ENCODE peak calls at places on chromosomes 4 and X, in six cellular contexts. One of them, this sample, is unnamed.

GRCh38 chrX:84064164-84064563 is 123.8 kb downstream of the RPS6KA6 start:
- DNase-seq in IMR-90: peak; percentile 71
- DNase-seq in mesenchymal stem cell: peak; percentile 34
- DNase-seq in H9: no peak
- DNase-seq in H1: no peak
- DNase-seq in trophoblast cell: no peak
- DNase-seq in this sample: no peak

GRCh38 chr4:104751468-104751867 is 256.8 kb upstream of the CXXC4 start:
- DNase-seq in IMR-90: no peak
- DNase-seq in mesenchymal stem cell: no peak
- DNase-seq in H9: no peak
- DNase-seq in H1: no peak
- DNase-seq in trophoblast cell: no peak
- DNase-seq in this sample: no peak

GRCh38 chr4:113978561-113979156 is 788 bp downstream of the ARSJ start:
- DNase-seq in IMR-90: peak; percentile 18
- DNase-seq in mesenchymal stem cell: no peak
- DNase-seq in H9: peak; percentile 56
- DNase-seq in H1: peak; percentile 67
- DNase-seq in trophoblast cell: no peak
- DNase-seq in this sample: no peak

GRCh38 chrX:38138900-38139299 is 81.8 kb downstream of the SRPX start:
- DNase-seq in IMR-90: no peak
- DNase-seq in mesenchymal stem cell: no peak
- DNase-seq in H9: no peak
- DNase-seq in H1: no peak
- DNase-seq in trophoblast cell: no peak
- DNase-seq in this sample: no peak

GRCh38 chr4:25030283-25031076 is at the start of gene LGI2:
- DNase-seq in IMR-90: no peak
- DNase-seq in mesenchymal stem cell: no peak
- DNase-seq in H9: peak; percentile 38
- DNase-seq in H1: peak; percentile 64
- DNase-seq in trophoblast cell: peak; percentile 17
- DNase-seq in this sample: peak; percentile 33

GRCh38 chrX:16100673-16101072 is 22.7 kb upstream of the GRPR start:
- DNase-seq in IMR-90: no peak
- DNase-seq in mesenchymal stem cell: no peak
- DNase-seq in H9: no peak
- DNase-seq in H1: no peak
- DNase-seq in trophoblast cell: no peak
- DNase-seq in this sample: no peak

GRCh38 chr4:125420499-125420898 is 105.7 kb downstream of the FAT4 start:
- DNase-seq in IMR-90: no peak
- DNase-seq in mesenchymal stem cell: peak; percentile 22
- DNase-seq in H9: no peak
- DNase-seq in H1: no peak
- DNase-seq in trophoblast cell: no peak
- DNase-seq in this sample: no peak

GRCh38 chrX:138723301-138723700 is 11.8 kb upstream of the FGF13 start:
- DNase-seq in IMR-90: no peak
- DNase-seq in mesenchymal stem cell: no peak
- DNase-seq in H9: no peak
- DNase-seq in H1: no peak
- DNase-seq in trophoblast cell: no peak
- DNase-seq in this sample: no peak

GRCh38 chrX:111662314-111662713 is 18.7 kb upstream of the ALG13 start:
- DNase-seq in IMR-90: no peak
- DNase-seq in mesenchymal stem cell: no peak
- DNase-seq in H9: no peak
- DNase-seq in H1: no peak
- DNase-seq in trophoblast cell: no peak
- DNase-seq in this sample: no peak

GRCh38 chr4:126242679-126243390 is 928.1 kb downstream of the FAT4 start:
- DNase-seq in IMR-90: no peak
- DNase-seq in mesenchymal stem cell: no peak
- DNase-seq in H9: no peak
- DNase-seq in H1: no peak
- DNase-seq in trophoblast cell: no peak
- DNase-seq in this sample: no peak

GRCh38 chrX:47662144-47662657 is 3.2 kb upstream of the UXT start:
- DNase-seq in IMR-90: peak; percentile 93
- DNase-seq in mesenchymal stem cell: peak; percentile 96
- DNase-seq in H9: no peak
- DNase-seq in H1: no peak
- DNase-seq in trophoblast cell: peak; percentile 75
- DNase-seq in this sample: no peak

GRCh38 chr4:38170380-38170779 is 210.2 kb downstream of the PTTG2 start:
- DNase-seq in IMR-90: no peak
- DNase-seq in mesenchymal stem cell: no peak
- DNase-seq in H9: no peak
- DNase-seq in H1: no peak
- DNase-seq in trophoblast cell: peak; percentile 80
- DNase-seq in this sample: no peak

GRCh38 chrX:47218280-47218919 is at the start of gene CDK16:
- DNase-seq in IMR-90: peak; percentile 84
- DNase-seq in mesenchymal stem cell: peak; percentile 81
- DNase-seq in H9: peak; percentile 87
- DNase-seq in H1: peak; percentile 72
- DNase-seq in trophoblast cell: peak; percentile 61
- DNase-seq in this sample: peak; percentile 69

GRCh38 chr4:187469627-187470026 is 525.9 kb upstream of the ZFP42 start:
- DNase-seq in IMR-90: peak; percentile 28
- DNase-seq in mesenchymal stem cell: no peak
- DNase-seq in H9: no peak
- DNase-seq in H1: no peak
- DNase-seq in trophoblast cell: no peak
- DNase-seq in this sample: no peak

GRCh38 chr4:32560306-32560705 is 1840.1 kb downstream of the PCDH7 start:
- DNase-seq in IMR-90: no peak
- DNase-seq in mesenchymal stem cell: no peak
- DNase-seq in H9: no peak
- DNase-seq in H1: no peak
- DNase-seq in trophoblast cell: no peak
- DNase-seq in this sample: no peak

GRCh38 chrX:136047001-136047642 is 61.9 kb downstream of the SLC9A6 start:
- DNase-seq in IMR-90: peak; percentile 42
- DNase-seq in mesenchymal stem cell: peak; percentile 47
- DNase-seq in H9: no peak
- DNase-seq in H1: no peak
- DNase-seq in trophoblast cell: no peak
- DNase-seq in this sample: no peak

GRCh38 chrX:19683817-19684216 is 168.5 kb upstream of the MAP3K15 start:
- DNase-seq in IMR-90: no peak
- DNase-seq in mesenchymal stem cell: no peak
- DNase-seq in H9: no peak
- DNase-seq in H1: no peak
- DNase-seq in trophoblast cell: no peak
- DNase-seq in this sample: no peak

GRCh38 chrX:39766882-39767281 is 330.9 kb downstream of the BCOR start:
- DNase-seq in IMR-90: no peak
- DNase-seq in mesenchymal stem cell: no peak
- DNase-seq in H9: no peak
- DNase-seq in H1: no peak
- DNase-seq in trophoblast cell: no peak
- DNase-seq in this sample: no peak

GRCh38 chr4:162891788-162892707 is 274.6 kb downstream of the NAF1 start:
- DNase-seq in IMR-90: no peak
- DNase-seq in mesenchymal stem cell: peak; percentile 4
- DNase-seq in H9: no peak
- DNase-seq in H1: no peak
- DNase-seq in trophoblast cell: peak; percentile 2
- DNase-seq in this sample: no peak

GRCh38 chr4:23033796-23034195 is 341.1 kb downstream of the GBA3 start:
- DNase-seq in IMR-90: no peak
- DNase-seq in mesenchymal stem cell: peak; percentile 23
- DNase-seq in H9: no peak
- DNase-seq in H1: no peak
- DNase-seq in trophoblast cell: peak; percentile 79
- DNase-seq in this sample: no peak

GRCh38 chrX:48569958-48570357 is 4.3 kb upstream of the RBM3 start:
- DNase-seq in IMR-90: peak; percentile 53
- DNase-seq in mesenchymal stem cell: no peak
- DNase-seq in H9: no peak
- DNase-seq in H1: no peak
- DNase-seq in trophoblast cell: no peak
- DNase-seq in this sample: no peak

GRCh38 chr4:95500361-95500760 is 48.4 kb downstream of the UNC5C start:
- DNase-seq in IMR-90: no peak
- DNase-seq in mesenchymal stem cell: no peak
- DNase-seq in H9: no peak
- DNase-seq in H1: no peak
- DNase-seq in trophoblast cell: no peak
- DNase-seq in this sample: no peak

GRCh38 chr4:185895351-185895750 is 83.4 kb upstream of the SORBS2 start:
- DNase-seq in IMR-90: no peak
- DNase-seq in mesenchymal stem cell: no peak
- DNase-seq in H9: no peak
- DNase-seq in H1: no peak
- DNase-seq in trophoblast cell: no peak
- DNase-seq in this sample: no peak

DNA sequence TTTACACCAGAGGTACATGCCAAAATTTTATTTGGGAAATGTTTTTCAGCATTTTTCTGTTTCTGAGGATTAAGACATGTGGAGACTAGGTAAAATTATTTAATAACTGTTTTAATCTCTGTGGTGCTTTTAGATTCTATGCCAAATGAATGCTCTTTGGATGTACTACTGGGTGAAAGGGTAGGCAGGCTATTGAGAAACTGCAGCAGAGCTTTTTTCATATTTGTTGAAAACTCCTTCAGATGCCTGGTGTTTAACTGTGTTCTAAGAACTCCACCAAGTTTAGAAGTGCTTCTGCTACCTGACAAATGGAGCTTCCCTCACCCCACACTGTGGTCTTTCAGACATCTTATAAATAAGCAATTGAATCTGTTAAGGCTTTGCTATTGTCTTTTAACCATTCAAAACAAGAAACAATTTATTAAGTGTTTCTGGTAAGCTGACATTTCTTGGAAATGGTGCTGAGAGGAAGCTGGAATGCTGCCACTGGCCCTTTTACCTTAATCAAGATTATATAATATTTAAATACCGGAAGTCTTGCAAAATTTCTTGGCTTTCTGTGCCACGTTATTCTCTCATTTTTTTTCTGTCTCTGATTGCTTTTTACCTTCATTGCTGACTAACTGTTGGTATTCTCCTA is 51.2 kb upstream of the CYSLTR1 start:
- DNase-seq in IMR-90: no peak
- DNase-seq in mesenchymal stem cell: no peak
- DNase-seq in H9: no peak
- DNase-seq in H1: no peak
- DNase-seq in trophoblast cell: no peak
- DNase-seq in this sample: no peak
- H4K91ac ChIP-seq in IMR-90: no peak overlapping the region
- H4K91ac ChIP-seq in mesenchymal stem cell: no peak overlapping the region
- H4K91ac ChIP-seq in H9: no peak overlapping the region
- H4K91ac ChIP-seq in H1: no peak overlapping the region
- H4K91ac ChIP-seq in trophoblast cell: no peak overlapping the region
- H4K91ac ChIP-seq in this sample: no peak overlapping the region

DNA sequence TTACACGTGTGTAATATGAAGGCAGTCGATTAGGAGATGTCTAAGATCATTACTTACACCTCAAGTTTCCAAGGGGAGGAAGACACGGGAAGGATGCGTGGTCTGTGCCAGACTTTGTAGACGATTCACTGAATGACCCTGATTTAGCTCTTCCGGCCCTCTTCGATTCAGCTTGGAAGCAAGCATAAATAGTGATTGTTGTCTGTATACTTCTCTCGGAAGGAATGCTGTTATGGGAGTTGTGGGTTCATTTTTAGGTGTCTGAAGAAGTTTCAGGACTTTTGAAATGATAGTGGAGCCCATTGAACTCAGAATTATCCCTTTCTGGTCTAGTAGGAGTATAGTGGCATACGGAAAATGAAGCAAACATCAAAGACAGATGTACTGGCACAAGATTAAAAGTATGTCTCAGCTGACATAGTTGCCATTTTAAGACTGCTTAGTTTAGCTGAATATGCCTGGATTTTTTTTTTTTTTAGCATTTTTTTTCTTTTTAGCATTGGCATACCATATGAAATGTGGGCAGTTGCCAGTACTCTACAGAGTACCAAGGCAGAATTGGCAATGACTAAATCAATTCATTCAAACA is 1.0 kb upstream of the ANKRD17 start:
- DNase-seq in IMR-90: no peak
- DNase-seq in mesenchymal stem cell: no peak
- DNase-seq in H9: no peak
- DNase-seq in H1: no peak
- DNase-seq in trophoblast cell: no peak
- DNase-seq in this sample: no peak
- H4K8ac ChIP-seq in IMR-90: peak overlapping the region; percentile 91
- H4K8ac ChIP-seq in mesenchymal stem cell: no peak overlapping the region
- H4K8ac ChIP-seq in H9: no peak overlapping the region
- H4K8ac ChIP-seq in H1: no peak overlapping the region
- H4K8ac ChIP-seq in trophoblast cell: peak overlapping the region; percentile 83
- H4K8ac ChIP-seq in this sample: no peak overlapping the region

DNA sequence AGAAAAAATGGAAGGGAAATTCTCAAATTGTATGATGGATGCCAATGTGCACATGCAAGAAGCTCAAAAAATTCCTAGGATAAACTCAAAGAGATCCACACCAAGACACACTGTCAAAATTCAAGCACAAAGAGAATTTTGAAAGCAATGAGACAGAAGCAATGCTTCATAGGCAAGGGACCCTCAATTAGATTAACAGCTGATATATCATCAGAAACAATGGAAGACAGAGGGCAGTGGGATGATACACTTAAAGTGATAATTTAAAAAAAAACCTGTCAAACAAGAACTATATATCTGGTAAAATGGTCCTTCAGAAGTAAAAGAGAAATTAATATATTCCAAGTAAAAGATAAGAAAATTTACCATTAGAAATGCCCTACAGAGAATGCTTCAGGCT is 306.3 kb upstream of the PCDH7 start:
- DNase-seq in IMR-90: no peak
- DNase-seq in mesenchymal stem cell: no peak
- DNase-seq in H9: no peak
- DNase-seq in H1: no peak
- DNase-seq in trophoblast cell: no peak
- DNase-seq in this sample: no peak
- H4K91ac ChIP-seq in IMR-90: no peak overlapping the region
- H4K91ac ChIP-seq in mesenchymal stem cell: no peak overlapping the region
- H4K91ac ChIP-seq in H9: no peak overlapping the region
- H4K91ac ChIP-seq in H1: no peak overlapping the region
- H4K91ac ChIP-seq in trophoblast cell: no peak overlapping the region
- H4K91ac ChIP-seq in this sample: no peak overlapping the region

GRCh38 chr4:129377131-129377845 is 281.3 kb downstream of the C4orf33 start:
- DNase-seq in IMR-90: no peak
- DNase-seq in mesenchymal stem cell: no peak
- DNase-seq in H9: no peak
- DNase-seq in H1: no peak
- DNase-seq in trophoblast cell: no peak
- DNase-seq in this sample: no peak

DNA sequence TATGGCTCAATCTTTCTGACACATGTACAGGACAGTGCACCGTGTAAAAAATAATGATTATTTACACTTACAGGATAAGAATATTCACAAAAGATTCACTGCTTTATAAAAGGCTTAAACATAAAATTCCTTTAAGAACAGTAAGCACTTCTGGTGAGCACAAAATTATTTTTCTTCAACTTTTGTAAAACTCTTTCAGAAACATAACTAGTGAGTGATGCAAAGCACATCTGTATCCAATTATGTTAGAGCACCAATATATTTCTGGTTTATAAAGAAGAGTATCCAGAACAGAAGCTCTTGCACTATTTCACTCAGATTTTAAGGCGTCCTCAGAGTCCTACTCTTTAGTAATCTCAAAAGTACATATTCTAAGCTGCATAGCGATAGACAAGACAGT is 275.9 kb downstream of the C4orf33 start:
- DNase-seq in IMR-90: no peak
- DNase-seq in mesenchymal stem cell: no peak
- DNase-seq in H9: no peak
- DNase-seq in H1: no peak
- DNase-seq in trophoblast cell: no peak
- DNase-seq in this sample: no peak
- H4K8ac ChIP-seq in IMR-90: no peak overlapping the region
- H4K8ac ChIP-seq in mesenchymal stem cell: no peak overlapping the region
- H4K8ac ChIP-seq in H9: no peak overlapping the region
- H4K8ac ChIP-seq in H1: no peak overlapping the region
- H4K8ac ChIP-seq in trophoblast cell: no peak overlapping the region
- H4K8ac ChIP-seq in this sample: no peak overlapping the region

This sample was measured in neuronal stem cell.